ENCODE peak calls at places on chromosomes 6 and 20, in four cellular contexts. M is foreskin fibroblast, H is SK-N-SH, D is neural progenitor cell. F is an unnamed sample.

GRCh38 chr6:37624606-37625574 is 72.8 kb downstream of the MDGA1 start:
- DNase-seq in D (no peak), M (peak), H (peak), F (no peak)

GRCh38 chr20:64116016-64116415 is 8.7 kb upstream of the NPBWR2 start:
- DNase-seq in H (no peak), D (no peak), M (no peak), F (no peak)

GRCh38 chr6:25193865-25194679 is 85.1 kb upstream of the CARMIL1 start:
- DNase-seq in H (no peak), D (no peak), M (no peak), F (no peak)

GRCh38 chr20:14637441-14637840 is 300.0 kb upstream of the FLRT3 start:
- DNase-seq in H (no peak), M (no peak), D (no peak), F (no peak)

GRCh38 chr6:130489514-130489913 is 123.7 kb downstream of the TMEM200A start:
- DNase-seq in H (no peak), M (no peak), D (no peak), F (no peak)

GRCh38 chr20:45993197-45993951 is 15.3 kb upstream of the MMP9 start:
- DNase-seq in H (peak), D (no peak), M (no peak), F (no peak)

GRCh38 chr6:100461273-100461919 is 3.3 kb downstream of the SIM1 start:
- DNase-seq in D (peak), M (no peak), H (no peak), F (peak)

GRCh38 chr6:1916334-1916985 is 306.7 kb downstream of the FOXC1 start:
- DNase-seq in M (peak), H (no peak), D (no peak), F (no peak)

GRCh38 chr6:161919711-161920110 is 645.9 kb upstream of the AGPAT4 start:
- DNase-seq in D (no peak), M (no peak), H (no peak), F (no peak)

GRCh38 chr6:30169658-30170614 is 6.6 kb downstream of the TRIM15 start:
- DNase-seq in H (peak), D (peak), M (peak), F (no peak)

GRCh38 chr6:106102034-106102433 is 15.9 kb downstream of the PRDM1 start:
- DNase-seq in D (no peak), M (no peak), H (no peak), F (no peak)

GRCh38 chr6:82877213-82878195 is 188.1 kb downstream of the UBE3D start:
- DNase-seq in M (no peak), H (peak), D (no peak), F (no peak)

GRCh38 chr6:136823128-136823660 is 802 bp downstream of the PEX7 start:
- DNase-seq in H (no peak), D (no peak), M (no peak), F (no peak)
- TF ChIP-seq CTCF in H (no peak), D (no peak), M (no peak), F (no peak)

DNA sequence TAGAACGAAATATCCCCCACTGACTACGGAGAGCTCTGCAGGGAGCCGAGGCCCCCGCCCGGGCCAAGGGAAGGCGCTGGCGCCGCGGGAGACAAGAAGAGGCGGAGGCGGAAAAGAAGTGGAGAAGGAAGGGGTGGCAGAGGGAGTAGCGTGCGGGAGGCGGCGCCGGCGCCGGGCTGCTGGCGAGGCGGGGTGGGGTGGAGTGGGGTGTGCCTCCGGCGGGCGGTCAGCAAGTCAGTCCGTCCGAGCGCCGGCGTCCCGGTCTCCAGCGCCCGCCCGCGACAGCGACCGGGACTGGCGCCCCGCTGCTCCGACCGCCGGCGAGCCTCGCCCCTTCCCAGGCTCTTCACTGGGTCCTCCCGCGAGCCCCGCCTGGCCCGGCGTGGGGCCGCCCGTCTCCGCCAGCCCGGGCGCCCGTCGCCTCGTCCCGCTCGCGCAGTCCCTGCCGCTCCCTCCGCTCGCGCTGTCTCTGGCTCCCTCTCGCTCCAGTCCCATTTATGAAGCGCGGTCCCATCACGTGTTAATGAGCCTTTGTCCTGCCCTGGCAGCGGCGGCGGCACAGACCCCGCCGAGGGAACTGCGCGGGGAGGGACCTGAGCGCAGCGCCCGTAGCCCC is at the start of gene CNR1:
- DNase-seq in D (peak), M (peak), H (peak), F (peak)
- TF ChIP-seq CTCF in D (peak), M (no peak), H (no peak), F (no peak)

GRCh38 chr20:38271609-38272120 is 11.1 kb upstream of the KIAA1755 start:
- DNase-seq in H (no peak), D (no peak), M (peak), F (no peak)
- TF ChIP-seq CTCF in H (no peak), D (no peak), M (no peak), F (no peak)

DNA sequence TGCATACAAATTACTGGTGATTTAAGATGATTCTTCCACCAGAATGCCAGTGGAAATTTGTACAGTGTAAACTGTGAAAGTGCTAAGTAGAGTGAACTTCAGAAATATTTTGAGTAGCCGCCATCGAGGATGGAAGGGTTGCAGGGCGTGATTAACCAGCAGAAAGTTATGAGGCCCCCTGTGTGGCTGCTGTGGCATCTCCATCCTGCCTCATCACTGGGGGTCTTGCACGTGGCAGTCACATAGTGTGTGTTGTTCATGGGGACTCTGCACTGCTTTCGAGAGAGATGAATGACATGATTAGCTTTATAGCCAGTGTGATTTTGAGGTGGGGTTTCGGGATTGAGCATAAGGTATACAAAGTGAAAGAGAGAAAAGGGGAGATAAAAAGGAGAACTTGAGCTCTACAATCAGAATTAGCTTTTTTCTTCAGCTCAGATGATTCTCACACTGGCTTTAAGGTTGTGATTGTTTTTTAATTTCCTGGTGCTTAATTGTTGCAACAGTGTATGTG is 26.4 kb downstream of the KCTD20 start:
- DNase-seq in M (no peak), H (no peak), D (no peak), F (no peak)
- TF ChIP-seq CTCF in M (no peak), H (no peak), D (no peak), F (no peak)